ENCODE peak calls at places on chromosomes 13 and 19, in four cellular contexts. Z, P, V and I are unnamed samples.

GRCh38 chr19:29667941-29668340 is 2.7 kb downstream of the PLEKHF1 start:
- DNase-seq in P (no peak), V (peak; percentile 60), Z (no peak), I (no peak)

GRCh38 chr13:38566526-38566925 is 120.4 kb upstream of the FREM2 start:
- DNase-seq in P (no peak), V (no peak), Z (no peak), I (no peak)

GRCh38 chr13:85798999-85799646 is at the start of gene SLITRK6:
- DNase-seq in P (no peak), Z (no peak), V (no peak), I (no peak)

GRCh38 chr19:56105090-56105701 is 15.9 kb downstream of the ZNF787 start:
- DNase-seq in V (peak; percentile 95), P (peak; percentile 86), Z (peak; percentile 51), I (peak; percentile 84)

GRCh38 chr13:98528663-98529064 is 48.2 kb downstream of the STK24 start:
- DNase-seq in P (no peak), Z (no peak), V (peak; percentile 68), I (no peak)

GRCh38 chr13:35953537-35954206 is 177.5 kb downstream of the DCLK1 start:
- DNase-seq in Z (peak; percentile 90), P (peak; percentile 37), V (peak; percentile 96), I (peak; percentile 50)

GRCh38 chr19:3459322-3459881 is 20.9 kb downstream of the SMIM24 start:
- DNase-seq in P (peak; percentile 83), V (peak; percentile 95), Z (peak; percentile 94), I (peak; percentile 91)

GRCh38 chr19:41626877-41627276 is at the start of gene CEACAM4:
- DNase-seq in Z (peak; percentile 25), V (no peak), P (no peak), I (peak; percentile 82)

GRCh38 chr19:14112809-14113385 is 4.7 kb downstream of the PRKACA start:
- DNase-seq in V (peak; percentile 76), P (no peak), Z (peak; percentile 76), I (no peak)

GRCh38 chr19:34253711-34254551 is 423 bp upstream of the GARRE1 start:
- DNase-seq in V (peak; percentile 91), Z (peak; percentile 90), P (peak; percentile 88), I (peak; percentile 96)

GRCh38 chr13:109756778-109757177 is 29.6 kb downstream of the IRS2 start:
- DNase-seq in Z (no peak), V (no peak), P (no peak), I (no peak)

GRCh38 chr19:42284066-42284501 is 15.0 kb downstream of the CIC start:
- DNase-seq in Z (peak; percentile 78), V (peak; percentile 94), P (peak; percentile 84), I (peak; percentile 79)

GRCh38 chr19:10433131-10433536 is 12.8 kb downstream of the PDE4A start:
- DNase-seq in P (no peak), Z (no peak), V (no peak), I (no peak)

GRCh38 chr13:108915634-108916497 is 286.5 kb downstream of the MYO16 start:
- DNase-seq in V (peak; percentile 98), Z (peak; percentile 82), P (peak; percentile 88), I (peak; percentile 93)

GRCh38 chr13:23953860-23954512 is 56.7 kb upstream of the C1QTNF9B start:
- DNase-seq in V (no peak), Z (no peak), P (no peak), I (no peak)

GRCh38 chr13:43830481-43830873 is 43.7 kb upstream of the ENOX1 start:
- DNase-seq in P (no peak), V (no peak), Z (no peak), I (no peak)

GRCh38 chr13:93345642-93346220 is 119.1 kb downstream of the GPC6 start:
- DNase-seq in P (no peak), Z (no peak), V (no peak), I (no peak)

GRCh38 chr19:2488942-2489731 is 13.2 kb downstream of the GADD45B start:
- DNase-seq in P (peak; percentile 72), Z (peak; percentile 50), V (no peak), I (peak; percentile 88)

GRCh38 chr19:906480-906879 is 6.5 kb downstream of the R3HDM4 start:
- DNase-seq in Z (no peak), P (no peak), V (no peak), I (no peak)

GRCh38 chr13:99159331-99160061 is 41.2 kb upstream of the UBAC2 start:
- DNase-seq in Z (no peak), P (no peak), V (no peak), I (no peak)

DNA sequence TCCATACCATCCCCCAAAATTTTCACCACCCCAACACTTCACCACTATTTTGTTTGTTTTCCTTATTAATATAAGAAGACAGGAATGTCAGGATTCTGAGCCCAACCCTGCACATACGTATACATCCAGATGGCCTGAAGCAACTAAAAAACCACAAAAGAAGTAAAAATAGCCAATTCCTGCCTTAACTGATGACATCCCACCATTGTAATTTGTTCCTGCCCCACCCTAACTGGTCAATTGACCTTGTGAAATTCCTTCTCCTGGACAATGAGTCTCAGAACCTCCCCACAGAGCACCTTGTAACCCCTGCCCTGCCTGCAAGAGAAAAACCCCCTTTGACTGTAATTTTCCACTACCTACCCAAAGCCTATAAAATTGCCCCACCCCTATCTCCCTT is 132.5 kb downstream of the ZNF675 start:
- DNase-seq in P (no peak), Z (no peak), V (no peak), I (no peak)
- H3K9me3 ChIP-seq in P (no peaks in the 10 kb centered on the region), Z (no peaks in the 10 kb centered on the region), V (no peaks in the 10 kb centered on the region), I (no peaks in the 10 kb centered on the region)

GRCh38 chr19:22438011-22438410 is 15.9 kb upstream of the ZNF98 start:
- DNase-seq in P (no peak), V (no peak), Z (no peak), I (no peak)
- H3K9me3 ChIP-seq in P (no peaks in the 10 kb centered on the region), V (peaks cover 7% of the 10 kb centered on the region), Z (no peaks in the 10 kb centered on the region), I (no peaks in the 10 kb centered on the region)

GRCh38 chr19:46451352-46451751 is 20.0 kb downstream of the PNMA8A start:
- DNase-seq in P (no peak), V (no peak), Z (no peak), I (no peak)
- H3K9me3 ChIP-seq in P (no peaks in the 10 kb centered on the region), V (no peaks in the 10 kb centered on the region), Z (no peaks in the 10 kb centered on the region), I (no peaks in the 10 kb centered on the region)

GRCh38 chr19:19710506-19710905 is 22.4 kb downstream of the ZNF14 start:
- DNase-seq in P (no peak), Z (no peak), V (no peak), I (no peak)

GRCh38 chr19:19711934-19712828 is 20.7 kb downstream of the ZNF14 start:
- DNase-seq in V (no peak), P (no peak), Z (no peak), I (no peak)

GRCh38 chr19:19711306-19711933 is 21.5 kb downstream of the ZNF14 start:
- DNase-seq in V (no peak), Z (no peak), P (no peak), I (no peak)
- H3K9me3 ChIP-seq in V (peaks cover 96% of the 10 kb centered on the region), Z (peaks cover 15% of the 10 kb centered on the region), P (no peaks in the 10 kb centered on the region), I (peaks cover 100% of the 10 kb centered on the region)

GRCh38 chr13:32713397-32713796 is 127.1 kb downstream of the PDS5B start:
- DNase-seq in Z (no peak), V (no peak), P (no peak), I (no peak)
- H3K9me3 ChIP-seq in Z (no peaks in the 10 kb centered on the region), V (no peaks in the 10 kb centered on the region), P (no peaks in the 10 kb centered on the region), I (peaks cover 25% of the 10 kb centered on the region)

DNA sequence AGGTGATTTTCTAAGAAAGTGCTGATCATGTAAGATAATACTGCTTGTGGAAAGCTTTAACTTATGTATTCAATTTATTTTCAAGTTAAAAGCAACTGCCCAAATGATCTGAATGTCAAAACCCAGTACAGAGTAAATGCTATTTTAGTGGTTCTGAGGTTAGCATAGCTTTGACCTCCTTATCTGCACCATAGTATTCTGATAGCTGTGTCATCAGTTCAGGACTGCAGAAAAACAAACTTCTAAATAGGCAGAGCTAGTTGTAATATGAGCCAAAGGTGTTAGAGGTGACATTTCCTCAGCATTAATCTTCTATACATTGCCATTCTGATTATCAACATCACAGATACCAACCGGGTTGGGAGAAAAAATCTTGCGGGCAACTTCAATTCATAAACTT is 758.7 kb downstream of the SLITRK5 start:
- DNase-seq in P (no peak), Z (no peak), V (no peak), I (no peak)
- H3K9me3 ChIP-seq in P (no peaks in the 10 kb centered on the region), Z (no peaks in the 10 kb centered on the region), V (no peaks in the 10 kb centered on the region), I (no peaks in the 10 kb centered on the region)

GRCh38 chr19:51589511-51589910 is 18.4 kb downstream of the ZNF175 start:
- DNase-seq in P (no peak), V (no peak), Z (no peak), I (no peak)

GRCh38 chr19:51590441-51590840 is 19.4 kb downstream of the ZNF175 start:
- DNase-seq in Z (no peak), P (no peak), V (no peak), I (no peak)

GRCh38 chr19:51586103-51586728 is 15.1 kb downstream of the ZNF175 start:
- DNase-seq in Z (no peak), P (no peak), V (no peak), I (no peak)

GRCh38 chr19:51586799-51587198 is 15.7 kb downstream of the ZNF175 start:
- DNase-seq in V (no peak), P (no peak), Z (no peak), I (no peak)

DNA sequence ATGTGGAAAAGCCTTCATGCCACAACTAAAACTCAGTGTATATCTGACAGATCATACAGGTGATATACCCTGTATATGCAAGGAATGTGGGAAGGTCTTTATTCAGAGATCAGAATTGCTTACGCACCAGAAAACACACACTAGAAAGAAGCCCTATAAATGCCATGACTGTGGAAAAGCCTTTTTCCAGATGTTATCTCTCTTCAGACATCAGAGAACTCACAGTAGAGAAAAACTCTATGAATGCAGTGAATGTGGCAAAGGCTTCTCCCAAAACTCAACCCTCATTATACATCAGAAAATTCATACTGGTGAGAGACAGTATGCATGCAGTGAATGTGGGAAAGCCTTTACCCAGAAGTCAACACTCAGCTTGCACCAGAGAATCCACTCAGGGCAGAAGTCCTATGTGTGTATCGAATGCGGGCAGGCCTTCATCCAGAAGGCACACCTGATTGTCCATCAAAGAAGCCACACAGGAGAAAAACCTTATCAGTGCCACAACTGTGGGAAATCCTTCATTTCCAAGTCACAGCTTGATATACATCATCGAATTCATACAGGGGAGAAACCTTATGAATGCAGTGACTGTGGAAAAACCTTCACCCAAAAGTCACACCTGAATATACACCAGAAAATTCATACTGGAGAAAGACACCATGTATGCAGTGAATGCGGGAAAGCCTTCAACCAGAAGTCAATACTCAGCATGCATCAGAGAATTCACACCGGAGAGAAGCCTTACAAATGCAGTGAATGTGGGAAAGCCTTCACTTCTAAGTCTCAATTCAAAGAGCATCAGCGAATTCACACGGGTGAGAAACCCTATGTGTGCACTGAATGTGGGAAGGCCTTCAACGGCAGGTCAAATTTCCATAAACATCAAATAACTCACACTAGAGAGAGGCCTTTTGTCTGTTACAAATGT is 16.4 kb downstream of the ZNF175 start:
- DNase-seq in P (no peak), V (no peak), Z (no peak), I (no peak)
- H3K9me3 ChIP-seq in P (no peaks in the 10 kb centered on the region), V (no peaks in the 10 kb centered on the region), Z (no peaks in the 10 kb centered on the region), I (peaks cover 25% of the 10 kb centered on the region)